ENCODE peak calls at places on chromosomes 11 and 22, in four cellular contexts. M is CD8-positive, alpha-beta memory T cell; J is tibial nerve; G is AG04450. O is an unnamed sample.

GRCh38 chr11:104286129-104286528 is 122.2 kb upstream of the PDGFD start:
- DNase-seq in M (no peak), J (no peak), G (no peak), O (no peak)

GRCh38 chr11:17272823-17273222 is 3.7 kb upstream of the NUCB2 start:
- DNase-seq in M (no peak), J (no peak), G (no peak), O (no peak)

GRCh38 chr11:65858354-65859133 is 564 bp upstream of the CFL1 start:
- DNase-seq in M (no peak), J (no peak), G (no peak), O (no peak)

GRCh38 chr22:44191036-44191454 is 10.3 kb downstream of the PARVG start:
- DNase-seq in M (no peak), J (no peak), G (no peak), O (no peak)

GRCh38 chr22:46936378-46936916 is 174.0 kb downstream of the TBC1D22A start:
- DNase-seq in M (no peak), J (peak; percentile 27), G (no peak), O (no peak)

GRCh38 chr11:35619030-35619753 is 932 bp downstream of the FJX1 start:
- DNase-seq in M (peak; percentile 13), J (no peak), G (no peak), O (peak; percentile 33)

GRCh38 chr11:86116996-86117705 is 48.3 kb upstream of the PICALM start:
- DNase-seq in M (no peak), J (no peak), G (no peak), O (no peak)

GRCh38 chr11:116109228-116109627 is 605.0 kb upstream of the CADM1 start:
- DNase-seq in M (no peak), J (no peak), G (no peak), O (no peak)

GRCh38 chr11:67996622-67997459 is 7.1 kb downstream of the UNC93B1 start:
- DNase-seq in M (peak; percentile 20), J (peak; percentile 62), G (no peak), O (no peak)

GRCh38 chr11:1570896-1571759 is 943 bp downstream of the DUSP8 start:
- DNase-seq in M (peak; percentile 52), J (no peak), G (no peak), O (no peak)

GRCh38 chr11:134412508-134413333 is 679 bp upstream of the B3GAT1 start:
- DNase-seq in M (no peak), J (no peak), G (no peak), O (peak; percentile 86)

GRCh38 chr11:69348414-69349235 is 54.7 kb downstream of the MYEOV start:
- DNase-seq in M (no peak), J (no peak), G (no peak), O (no peak)

GRCh38 chr11:88402784-88403183 is 65.2 kb upstream of the CTSC start:
- DNase-seq in M (no peak), J (no peak), G (no peak), O (no peak)

GRCh38 chr22:19014886-19015285 is 78.8 kb upstream of the PRODH start:
- DNase-seq in M (no peak), J (no peak), G (no peak), O (no peak)

GRCh38 chr11:120564573-120565301 is 53.2 kb downstream of the GRIK4 start:
- DNase-seq in M (no peak), J (no peak), G (no peak), O (peak; percentile 53)

GRCh38 chr11:117614695-117615094 is 182.3 kb downstream of the DSCAML1 start:
- DNase-seq in M (no peak), J (no peak), G (no peak), O (no peak)

GRCh38 chr22:17891427-17892167 is 117.3 kb upstream of the BID start:
- DNase-seq in M (no peak), J (no peak), G (no peak), O (peak; percentile 26)

GRCh38 chr22:28917747-28918543 is 34.6 kb downstream of the ZNRF3 start:
- DNase-seq in M (no peak), J (no peak), G (no peak), O (no peak)

GRCh38 chr22:23698673-23699235 is 7.9 kb downstream of the RGL4 start:
- DNase-seq in M (no peak), J (no peak), G (no peak), O (no peak)

GRCh38 chr11:129314381-129314780 is 61.3 kb upstream of the BARX2 start:
- DNase-seq in M (no peak), J (no peak), G (no peak), O (no peak)

DNA sequence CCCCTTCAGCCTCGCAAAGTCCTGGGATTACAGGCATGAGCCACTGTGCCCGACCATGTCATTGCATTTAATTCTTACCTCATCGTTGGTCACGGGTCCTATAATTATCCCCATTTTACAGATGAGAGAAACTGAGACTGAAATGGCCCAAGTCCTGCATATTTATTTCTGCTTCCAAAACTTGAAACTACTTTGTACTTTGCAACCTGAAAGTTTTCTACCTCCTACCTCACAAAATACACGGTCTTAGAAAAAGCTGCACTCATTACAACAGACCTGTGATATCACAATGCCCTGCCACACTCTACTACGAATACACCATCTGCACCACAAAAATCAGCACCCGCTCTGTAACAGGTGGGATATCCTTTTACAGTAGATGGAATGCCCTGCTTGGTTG is 189.1 kb downstream of the ADAMTS15 start:
- DNase-seq in M (no peak), J (no peak), G (no peak), O (no peak)
- H3K27ac ChIP-seq in M (no peak overlapping the region), J (no peak overlapping the region), G (no peak overlapping the region), O (no peak overlapping the region)

GRCh38 chr22:26658671-26659478 is 1.5 kb downstream of the MIAT start:
- DNase-seq in M (peak; percentile 51), J (peak; percentile 16), G (peak; percentile 86), O (no peak)
- H3K27ac ChIP-seq in M (peak overlapping the region; percentile 38), J (peak overlapping the region; percentile 14), G (peak overlapping the region; percentile 57), O (no peak overlapping the region)

GRCh38 chr11:10648896-10649295 is 44.7 kb downstream of the IRAG1 start:
- DNase-seq in M (no peak), J (no peak), G (no peak), O (no peak)
- H3K27ac ChIP-seq in M (no peak overlapping the region), J (no peak overlapping the region), G (no peak overlapping the region), O (no peak overlapping the region)

DNA sequence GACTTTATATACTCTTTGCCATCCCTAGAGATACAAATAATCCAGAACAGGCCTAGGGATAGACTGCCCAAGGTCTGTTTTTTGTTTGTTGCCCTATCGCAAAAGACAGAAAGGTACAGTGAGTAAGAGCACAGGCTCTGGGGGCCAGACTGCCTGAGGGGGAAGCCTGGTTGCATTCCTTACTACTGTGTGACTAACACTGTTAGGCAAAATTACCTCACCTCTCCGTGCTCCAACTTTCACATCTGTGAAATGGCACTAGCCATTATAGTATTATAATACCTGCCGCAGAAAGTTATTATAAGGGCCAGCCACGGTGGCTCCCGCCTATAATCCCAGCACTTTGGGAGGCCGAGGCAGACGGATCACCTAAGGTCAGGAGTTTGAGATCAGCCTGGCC is 14.5 kb downstream of the SLC35F2 start:
- DNase-seq in M (no peak), J (no peak), G (no peak), O (no peak)
- H3K27ac ChIP-seq in M (no peak overlapping the region), J (no peak overlapping the region), G (no peak overlapping the region), O (no peak overlapping the region)

GRCh38 chr11:125376117-125376516 is 119.9 kb downstream of the FEZ1 start:
- DNase-seq in M (no peak), J (no peak), G (no peak), O (no peak)
- H3K27ac ChIP-seq in M (no peak overlapping the region), J (no peak overlapping the region), G (no peak overlapping the region), O (no peak overlapping the region)

GRCh38 chr11:96158126-96158525 is 184.9 kb downstream of the MAML2 start:
- DNase-seq in M (no peak), J (no peak), G (no peak), O (no peak)
- H3K27ac ChIP-seq in M (no peak overlapping the region), J (peak overlapping the region; percentile 1), G (peak overlapping the region; percentile 34), O (no peak overlapping the region)

DNA sequence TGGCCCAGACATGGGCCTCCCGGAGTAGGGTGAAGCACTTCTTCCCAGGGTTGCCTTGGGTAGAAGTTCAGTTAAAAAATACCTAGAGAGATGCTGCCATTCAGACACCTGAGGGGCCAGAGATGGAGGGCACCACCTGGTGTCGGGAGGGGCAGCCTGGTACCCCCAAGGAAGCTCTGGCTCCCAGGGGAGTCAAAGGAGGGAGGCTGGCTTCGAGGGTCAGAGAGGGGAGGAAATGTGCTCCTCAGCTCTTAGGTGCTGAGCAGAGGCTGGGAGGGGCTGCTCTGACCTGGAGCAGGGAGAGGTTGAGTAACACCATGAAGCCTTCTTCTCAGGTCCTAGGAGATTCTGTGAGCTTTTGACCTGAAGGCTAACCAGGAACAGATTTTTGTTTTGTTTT is 1.1 kb downstream of the USP35 start:
- DNase-seq in M (no peak), J (no peak), G (no peak), O (no peak)
- H3K27ac ChIP-seq in M (no peak overlapping the region), J (peak overlapping the region; percentile 83), G (no peak overlapping the region), O (no peak overlapping the region)

GRCh38 chr11:126407101-126407521 is 51.6 kb downstream of the ST3GAL4 start:
- DNase-seq in M (no peak), J (no peak), G (no peak), O (no peak)

GRCh38 chr11:126404367-126404766 is 48.9 kb downstream of the ST3GAL4 start:
- DNase-seq in M (no peak), J (no peak), G (no peak), O (no peak)

GRCh38 chr11:126405374-126405773 is 49.9 kb downstream of the ST3GAL4 start:
- DNase-seq in M (no peak), J (no peak), G (no peak), O (no peak)

GRCh38 chr11:126406368-126406767 is 50.9 kb downstream of the ST3GAL4 start:
- DNase-seq in M (no peak), J (no peak), G (no peak), O (no peak)

GRCh38 chr11:126405906-126406305 is 50.4 kb downstream of the ST3GAL4 start:
- DNase-seq in M (no peak), J (no peak), G (no peak), O (no peak)
- H3K27ac ChIP-seq in M (no peak overlapping the region), J (peak overlapping the region; percentile 43), G (no peak overlapping the region), O (peak overlapping the region; percentile 79)

O was measured in substantia nigra.